ENCODE peak calls at places on chromosomes 11 and 22, in four cellular contexts. J, X, D and N are unnamed samples.

GRCh38 chr11:81237139-81237538 is 1496.5 kb downstream of the FAM181B start:
- DNase-seq in D (no peak), X (no peak), J (peak), N (no peak)

GRCh38 chr11:125593113-125593761 is 585 bp downstream of the STT3A start:
- DNase-seq in D (no peak), J (peak), X (peak), N (no peak)

GRCh38 chr11:62459080-62459479 is 40.2 kb downstream of the SCGB1A1 start:
- DNase-seq in D (no peak), X (no peak), J (no peak), N (no peak)

GRCh38 chr22:49771266-49772065 is 56.2 kb downstream of the BRD1 start:
- DNase-seq in X (no peak), D (no peak), J (no peak), N (no peak)

GRCh38 chr22:32820131-32820882 is 18.8 kb downstream of the TIMP3 start:
- DNase-seq in X (no peak), J (no peak), D (no peak), N (peak)

GRCh38 chr22:31749636-31750364 is at the start of gene PRR14L:
- DNase-seq in X (peak), D (peak), J (peak), N (peak)

GRCh38 chr11:76610871-76611475 is 59.6 kb downstream of the LRRC32 start:
- DNase-seq in D (no peak), X (no peak), J (no peak), N (peak)

GRCh38 chr22:20977019-20977418 is 5.1 kb upstream of the LZTR1 start:
- DNase-seq in J (no peak), D (no peak), X (no peak), N (no peak)

GRCh38 chr11:134367781-134368180 is 36.0 kb downstream of the GLB1L2 start:
- DNase-seq in J (no peak), X (no peak), D (no peak), N (peak)

GRCh38 chr11:17382046-17382728 is 6.3 kb downstream of the KCNJ11 start:
- DNase-seq in X (no peak), D (no peak), J (no peak), N (no peak)

GRCh38 chr11:131495417-131495816 is 125.0 kb downstream of the NTM start:
- DNase-seq in X (peak), D (peak), J (no peak), N (peak)

GRCh38 chr11:35292290-35292689 is 127.1 kb downstream of the SLC1A2 start:
- DNase-seq in X (no peak), J (no peak), D (no peak), N (no peak)

GRCh38 chr11:111838054-111838453 is 33.3 kb downstream of the ALG9 start:
- DNase-seq in J (no peak), X (no peak), D (no peak), N (no peak)

GRCh38 chr22:47168900-47169800 is 406.7 kb downstream of the TBC1D22A start:
- DNase-seq in D (peak), J (peak), X (peak), N (peak)

GRCh38 chr11:118834428-118835028 is 43.6 kb upstream of the DDX6 start:
- DNase-seq in J (no peak), D (no peak), X (no peak), N (no peak)

GRCh38 chr22:24521791-24522245 is 26.7 kb downstream of the UPB1 start:
- DNase-seq in J (peak), D (peak), X (peak), N (no peak)

GRCh38 chr11:130847517-130847916 is 68.8 kb downstream of the SNX19 start:
- DNase-seq in J (no peak), D (no peak), X (no peak), N (no peak)

GRCh38 chr11:62143727-62144126 is 19.9 kb downstream of the INCENP start:
- DNase-seq in J (no peak), D (peak), X (no peak), N (peak)

GRCh38 chr11:8384199-8384821 is 120.6 kb upstream of the LMO1 start:
- DNase-seq in J (peak), D (peak), X (peak), N (peak)

GRCh38 chr11:43943357-43943930 is 1.0 kb downstream of the C11orf96 start:
- DNase-seq in J (peak), D (no peak), X (no peak), N (no peak)

GRCh38 chr11:60563553-60564235 is 48.5 kb downstream of the MS4A13 start:
- DNase-seq in J (peak), D (no peak), X (no peak), N (no peak)

DNA sequence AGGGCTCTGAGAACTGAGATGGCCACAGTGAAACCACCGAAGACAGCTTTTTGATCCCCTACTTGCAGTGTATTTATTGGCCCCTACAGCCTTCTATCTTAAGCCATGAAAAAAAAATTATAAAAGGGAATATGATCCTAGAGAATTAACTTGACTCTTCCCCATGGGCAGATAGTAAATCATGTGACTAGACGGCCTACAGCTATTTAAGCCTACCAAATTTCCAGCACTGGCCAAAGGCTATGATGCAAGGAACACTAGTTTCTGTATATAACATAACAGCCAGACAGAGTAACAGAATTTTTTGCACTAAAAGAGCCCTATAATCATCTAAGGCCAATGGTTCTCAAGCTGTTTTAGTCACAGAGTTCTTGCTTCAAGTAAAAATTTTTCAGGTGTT is 53.8 kb downstream of the KCNA4 start:
- DNase-seq in D (no peak), J (no peak), X (no peak), N (no peak)
- TF ChIP-seq POLR2A in D (no peak), J (no peak), X (no peak), N (no peak)

GRCh38 chr11:12544986-12545775 is 129.0 kb upstream of the TEAD1 start:
- DNase-seq in D (no peak), J (no peak), X (no peak), N (no peak)
- TF ChIP-seq POLR2A in D (no peak), J (no peak), X (no peak), N (no peak)

DNA sequence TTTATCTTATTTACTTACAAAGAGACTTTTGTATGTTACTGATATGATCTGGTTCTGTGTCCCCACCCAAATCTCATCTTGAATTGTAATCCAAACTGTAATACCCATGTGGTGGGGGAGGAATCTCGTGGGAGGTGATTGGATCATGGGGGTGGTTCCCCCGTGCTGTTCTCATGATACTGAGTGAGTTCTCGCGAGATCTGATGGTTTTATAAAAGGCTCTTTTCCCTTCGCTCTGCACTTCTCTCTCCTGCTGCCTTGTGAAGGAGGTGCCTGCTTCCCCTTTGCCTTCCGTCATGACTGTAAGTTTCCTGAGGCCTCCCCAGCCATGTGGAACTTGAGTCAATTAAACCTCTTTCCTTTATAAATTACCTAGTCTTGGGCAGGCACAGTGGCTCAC is 42.4 kb upstream of the WNT7B start:
- DNase-seq in J (no peak), X (peak), D (no peak), N (peak)
- TF ChIP-seq POLR2A in J (no peak), X (no peak), D (no peak), N (no peak)

DNA sequence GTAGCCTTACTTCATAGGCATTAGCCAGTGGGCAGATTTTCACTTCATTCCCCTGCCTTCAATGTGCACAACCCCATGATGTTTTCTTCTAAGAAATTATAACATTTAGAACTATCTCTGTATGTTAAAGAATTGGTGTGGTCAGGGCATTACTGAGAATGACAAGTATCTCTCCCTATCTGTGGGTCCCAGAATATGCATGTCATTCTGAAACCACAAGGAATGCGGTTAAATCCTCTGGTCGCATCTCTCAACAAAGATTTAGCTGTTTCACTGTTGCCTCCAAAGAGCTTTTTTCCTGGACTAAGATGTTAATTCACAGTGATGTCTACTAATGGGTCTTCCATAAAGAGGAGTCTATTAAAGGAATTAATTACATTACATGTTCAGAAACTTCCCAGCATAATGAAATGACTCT is 62.7 kb downstream of the LIF start:
- DNase-seq in X (no peak), J (peak), D (no peak), N (no peak)
- TF ChIP-seq POLR2A in X (no peak), J (no peak), D (no peak), N (no peak)

GRCh38 chr22:40324468-40325305 is 21.6 kb upstream of the ADSL start:
- DNase-seq in X (peak), J (no peak), D (peak), N (no peak)
- TF ChIP-seq POLR2A in X (peak), J (no peak), D (no peak), N (no peak)

GRCh38 chr11:2837096-2837601 is 48.4 kb downstream of the CDKN1C start:
- DNase-seq in J (peak), X (peak), D (peak), N (peak)
- TF ChIP-seq POLR2A in J (no peak), X (no peak), D (no peak), N (no peak)